ENCODE peak calls at places on chromosomes 11 and 22, in eight cellular contexts. P is heart left ventricle, Z is KBM-7, G is DMS153, N is GM20000, I is tibial nerve, D is left ventricle myocardium inferior, C is NCI-H2029. X is an unnamed sample.

GRCh38 chr11:47412152-47412746 is 3.9 kb downstream of the SLC39A13 start:
- DNase-seq in Z (peak), N (peak), G (no peak), P (peak), I (no peak), C (no peak), D (peak), X (no peak)

GRCh38 chr11:7577883-7578242 is 64.1 kb downstream of the PPFIBP2 start:
- DNase-seq in N (no peak), P (no peak), D (no peak), G (peak), Z (peak), I (no peak), C (no peak), X (no peak)

GRCh38 chr11:17206448-17206847 is 1.3 kb downstream of the PIK3C2A start:
- DNase-seq in C (no peak), Z (no peak), P (no peak), N (no peak), I (no peak), D (no peak), G (no peak), X (no peak)

GRCh38 chr11:123158609-123159008 is 36.4 kb downstream of the CLMP start:
- DNase-seq in Z (no peak), P (no peak), N (no peak), D (no peak), I (no peak), G (no peak), C (no peak), X (no peak)

GRCh38 chr11:69295995-69296889 is 2.3 kb downstream of the MYEOV start:
- DNase-seq in N (no peak), P (no peak), I (no peak), G (no peak), C (no peak), Z (no peak), D (peak), X (peak)

GRCh38 chr11:1876361-1877063 is 15.2 kb downstream of the PRR33 start:
- DNase-seq in C (no peak), I (peak), D (peak), N (no peak), P (peak), Z (peak), G (peak), X (peak)

GRCh38 chr11:47879259-47880184 is 31.4 kb upstream of the NUP160 start:
- DNase-seq in N (peak), D (no peak), G (no peak), Z (no peak), C (no peak), I (no peak), P (no peak), X (no peak)

GRCh38 chr22:50694766-50695420 is 22.3 kb downstream of the SHANK3 start:
- DNase-seq in I (no peak), G (no peak), C (no peak), P (peak), Z (no peak), D (peak), N (no peak), X (no peak)

GRCh38 chr11:116529681-116530080 is 243.1 kb downstream of the BUD13 start:
- DNase-seq in P (no peak), C (no peak), N (no peak), D (no peak), I (no peak), G (no peak), Z (no peak), X (no peak)

GRCh38 chr22:36818010-36818642 is 1.3 kb upstream of the PVALB start:
- DNase-seq in I (no peak), P (no peak), Z (no peak), C (no peak), D (no peak), G (no peak), N (no peak), X (no peak)

GRCh38 chr22:49827307-49827852 is 293 bp downstream of the BRD1 start:
- DNase-seq in N (peak), C (no peak), G (no peak), P (no peak), Z (no peak), I (no peak), D (no peak), X (no peak)

GRCh38 chr11:3939211-3939610 is 83.7 kb downstream of the STIM1 start:
- DNase-seq in G (no peak), N (no peak), C (no peak), D (no peak), Z (no peak), I (no peak), P (no peak), X (no peak)

GRCh38 chr11:15905334-15905733 is 451.0 kb downstream of the SOX6 start:
- DNase-seq in Z (no peak), G (no peak), P (no peak), D (no peak), C (no peak), N (no peak), I (no peak), X (no peak)

GRCh38 chr11:44243633-44244343 is 66.2 kb downstream of the ALX4 start:
- DNase-seq in Z (no peak), G (no peak), C (no peak), I (no peak), N (no peak), D (no peak), P (no peak), X (no peak)

GRCh38 chr11:63592975-63593395 is 21.2 kb downstream of the PLAAT3 start:
- DNase-seq in P (no peak), G (no peak), C (no peak), D (no peak), N (no peak), Z (peak), I (no peak), X (no peak)

GRCh38 chr22:36182056-36182455 is 19.6 kb downstream of the APOL4 start:
- DNase-seq in P (no peak), C (no peak), I (no peak), G (no peak), N (no peak), D (no peak), Z (no peak), X (no peak)

GRCh38 chr11:19742595-19743292 is 30.1 kb downstream of the NAV2 start:
- DNase-seq in C (peak), G (peak), D (peak), Z (peak), P (peak), N (peak), I (peak), X (peak)

GRCh38 chr11:102946237-102946636 is 9.3 kb downstream of the MMP13 start:
- DNase-seq in C (no peak), D (no peak), P (no peak), Z (no peak), G (no peak), I (no peak), N (no peak), X (no peak)

GRCh38 chr11:46452918-46453517 is 61.4 kb upstream of the CHRM4 start:
- DNase-seq in P (no peak), C (no peak), I (no peak), G (no peak), N (no peak), Z (no peak), D (no peak), X (no peak)

GRCh38 chr11:117983163-117983475 is 3.1 kb upstream of the IL10RA start:
- DNase-seq in G (no peak), N (no peak), I (no peak), D (no peak), C (no peak), Z (no peak), P (no peak), X (no peak)

GRCh38 chr11:69000391-69000790 is 12.7 kb downstream of the MRGPRF start:
- DNase-seq in D (no peak), C (no peak), G (no peak), N (no peak), Z (no peak), P (no peak), I (peak), X (no peak)

GRCh38 chr11:80414766-80415165 is 973.9 kb upstream of the TENM4 start:
- DNase-seq in C (no peak), Z (no peak), I (no peak), N (no peak), G (no peak), D (no peak), P (no peak), X (peak)

GRCh38 chr11:102576350-102576749 is 45.8 kb upstream of the MMP7 start:
- DNase-seq in Z (no peak), I (no peak), C (no peak), N (no peak), G (no peak), D (no peak), P (no peak), X (no peak)

GRCh38 chr11:79092791-79093313 is 348.0 kb downstream of the TENM4 start:
- DNase-seq in P (no peak), Z (peak), D (no peak), I (no peak), C (peak), N (no peak), G (no peak), X (peak)

GRCh38 chr22:36470994-36471331 is 10.5 kb downstream of the TXN2 start:
- DNase-seq in I (no peak), P (no peak), N (no peak), Z (no peak), C (no peak), D (no peak), G (no peak), X (no peak)

GRCh38 chr22:39592104-39593060 is 21.8 kb downstream of the CACNA1I start:
- DNase-seq in C (no peak), D (no peak), P (no peak), Z (no peak), G (no peak), I (no peak), N (no peak), X (peak)

GRCh38 chr11:16909375-16910035 is 104.7 kb downstream of the PLEKHA7 start:
- DNase-seq in P (no peak), D (no peak), G (no peak), N (peak), Z (no peak), C (no peak), I (no peak), X (no peak)

GRCh38 chr11:118081241-118081958 is 4.5 kb downstream of the TMPRSS4 start:
- DNase-seq in I (no peak), C (peak), G (no peak), N (no peak), Z (peak), D (no peak), P (no peak), X (no peak)

GRCh38 chr11:73139476-73140198 is 2.5 kb downstream of the FCHSD2 start:
- DNase-seq in Z (no peak), G (no peak), I (no peak), N (no peak), C (no peak), D (no peak), P (no peak), X (no peak)

GRCh38 chr11:35786188-35786587 is 123.6 kb downstream of the TRIM44 start:
- DNase-seq in I (no peak), N (no peak), C (no peak), Z (no peak), G (no peak), P (no peak), D (no peak), X (no peak)

GRCh38 chr11:95375881-95376280 is 144.9 kb upstream of the SESN3 start:
- DNase-seq in D (no peak), C (no peak), Z (no peak), G (no peak), P (no peak), I (no peak), N (no peak), X (peak)

GRCh38 chr11:126124284-126124683 is 61.6 kb upstream of the CDON start:
- DNase-seq in P (no peak), G (peak), D (no peak), I (no peak), N (no peak), Z (no peak), C (peak), X (no peak)

GRCh38 chr22:35592418-35592967 is 24.6 kb downstream of the MB start:
- DNase-seq in D (no peak), G (no peak), I (no peak), P (peak), Z (no peak), N (no peak), C (no peak), X (no peak)

X was measured in fibroblast of the conjunctiva.